ENCODE peak calls at places on chromosomes 5 and 9, in nine cellular contexts. One of them, this sample, is unnamed.

GRCh38 chr9:121944741-121945191 is 148.3 kb downstream of the TTLL11 start:
- DNase-seq in neuronal stem cell: no peak
- DNase-seq in ureter: no peak
- DNase-seq in A172: peak; percentile 56
- DNase-seq in stimulated activated naive CD8-positive, alpha-beta T cell treated with anti-CD3 and anti-CD28 coated beads, Interleukin-15, amount 100 ng/mL, for 72 hours: no peak
- DNase-seq in stimulated activated CD8-positive, alpha-beta memory T cell treated with anti-CD3 and anti-CD28 coated beads, Interleukin-7, amount 100 ng/mL, for 24 hours: no peak
- DNase-seq in RWPE1: peak; percentile 70
- DNase-seq in HTR-8/SVneo: no peak
- DNase-seq in HT-29: no peak
- DNase-seq in this sample: no peak

GRCh38 chr5:56083286-56083854 is 88.6 kb upstream of the IL6ST start:
- DNase-seq in neuronal stem cell: no peak
- DNase-seq in stimulated activated naive CD8-positive, alpha-beta T cell treated with anti-CD3 and anti-CD28 coated beads, Interleukin-15, amount 100 ng/mL, for 72 hours: no peak
- DNase-seq in ureter: no peak
- DNase-seq in RWPE1: no peak
- DNase-seq in stimulated activated CD8-positive, alpha-beta memory T cell treated with anti-CD3 and anti-CD28 coated beads, Interleukin-7, amount 100 ng/mL, for 24 hours: no peak
- DNase-seq in HT-29: no peak
- DNase-seq in HTR-8/SVneo: no peak
- DNase-seq in A172: no peak
- DNase-seq in this sample: no peak

GRCh38 chr5:107426209-107426608 is 244.5 kb downstream of the EFNA5 start:
- DNase-seq in stimulated activated naive CD8-positive, alpha-beta T cell treated with anti-CD3 and anti-CD28 coated beads, Interleukin-15, amount 100 ng/mL, for 72 hours: no peak
- DNase-seq in neuronal stem cell: no peak
- DNase-seq in A172: no peak
- DNase-seq in HTR-8/SVneo: no peak
- DNase-seq in stimulated activated CD8-positive, alpha-beta memory T cell treated with anti-CD3 and anti-CD28 coated beads, Interleukin-7, amount 100 ng/mL, for 24 hours: no peak
- DNase-seq in RWPE1: no peak
- DNase-seq in HT-29: no peak
- DNase-seq in ureter: no peak
- DNase-seq in this sample: no peak

GRCh38 chr5:142998316-142998862 is 228.2 kb downstream of the ARHGAP26 start:
- DNase-seq in RWPE1: no peak
- DNase-seq in HTR-8/SVneo: no peak
- DNase-seq in stimulated activated CD8-positive, alpha-beta memory T cell treated with anti-CD3 and anti-CD28 coated beads, Interleukin-7, amount 100 ng/mL, for 24 hours: no peak
- DNase-seq in HT-29: no peak
- DNase-seq in ureter: no peak
- DNase-seq in neuronal stem cell: no peak
- DNase-seq in A172: no peak
- DNase-seq in stimulated activated naive CD8-positive, alpha-beta T cell treated with anti-CD3 and anti-CD28 coated beads, Interleukin-15, amount 100 ng/mL, for 72 hours: no peak
- DNase-seq in this sample: no peak

GRCh38 chr9:124551472-124552339 is 44.5 kb upstream of the NR5A1 start:
- DNase-seq in A172: peak; percentile 73
- DNase-seq in neuronal stem cell: peak; percentile 35
- DNase-seq in stimulated activated CD8-positive, alpha-beta memory T cell treated with anti-CD3 and anti-CD28 coated beads, Interleukin-7, amount 100 ng/mL, for 24 hours: no peak
- DNase-seq in HTR-8/SVneo: peak; percentile 75
- DNase-seq in ureter: peak; percentile 53
- DNase-seq in RWPE1: peak; percentile 82
- DNase-seq in stimulated activated naive CD8-positive, alpha-beta T cell treated with anti-CD3 and anti-CD28 coated beads, Interleukin-15, amount 100 ng/mL, for 72 hours: peak; percentile 19
- DNase-seq in HT-29: peak; percentile 63
- DNase-seq in this sample: no peak

GRCh38 chr5:21776466-21776865 is 1076.7 kb downstream of the CDH12 start:
- DNase-seq in stimulated activated naive CD8-positive, alpha-beta T cell treated with anti-CD3 and anti-CD28 coated beads, Interleukin-15, amount 100 ng/mL, for 72 hours: no peak
- DNase-seq in HT-29: no peak
- DNase-seq in A172: no peak
- DNase-seq in stimulated activated CD8-positive, alpha-beta memory T cell treated with anti-CD3 and anti-CD28 coated beads, Interleukin-7, amount 100 ng/mL, for 24 hours: no peak
- DNase-seq in ureter: no peak
- DNase-seq in HTR-8/SVneo: no peak
- DNase-seq in neuronal stem cell: no peak
- DNase-seq in RWPE1: no peak
- DNase-seq in this sample: no peak

GRCh38 chr5:138542120-138542955 is 698 bp downstream of the ETF1 start:
- DNase-seq in RWPE1: no peak
- DNase-seq in stimulated activated naive CD8-positive, alpha-beta T cell treated with anti-CD3 and anti-CD28 coated beads, Interleukin-15, amount 100 ng/mL, for 72 hours: no peak
- DNase-seq in HTR-8/SVneo: no peak
- DNase-seq in neuronal stem cell: no peak
- DNase-seq in HT-29: peak; percentile 47
- DNase-seq in ureter: no peak
- DNase-seq in stimulated activated CD8-positive, alpha-beta memory T cell treated with anti-CD3 and anti-CD28 coated beads, Interleukin-7, amount 100 ng/mL, for 24 hours: no peak
- DNase-seq in A172: no peak
- DNase-seq in this sample: no peak

GRCh38 chr9:112809351-112809848 is 58.8 kb downstream of the SNX30 start:
- DNase-seq in stimulated activated naive CD8-positive, alpha-beta T cell treated with anti-CD3 and anti-CD28 coated beads, Interleukin-15, amount 100 ng/mL, for 72 hours: no peak
- DNase-seq in A172: no peak
- DNase-seq in RWPE1: no peak
- DNase-seq in stimulated activated CD8-positive, alpha-beta memory T cell treated with anti-CD3 and anti-CD28 coated beads, Interleukin-7, amount 100 ng/mL, for 24 hours: no peak
- DNase-seq in ureter: no peak
- DNase-seq in neuronal stem cell: no peak
- DNase-seq in HTR-8/SVneo: no peak
- DNase-seq in HT-29: no peak
- DNase-seq in this sample: no peak

GRCh38 chr5:158958048-158958994 is 141.4 kb downstream of the EBF1 start:
- DNase-seq in RWPE1: no peak
- DNase-seq in HT-29: no peak
- DNase-seq in stimulated activated CD8-positive, alpha-beta memory T cell treated with anti-CD3 and anti-CD28 coated beads, Interleukin-7, amount 100 ng/mL, for 24 hours: no peak
- DNase-seq in stimulated activated naive CD8-positive, alpha-beta T cell treated with anti-CD3 and anti-CD28 coated beads, Interleukin-15, amount 100 ng/mL, for 72 hours: no peak
- DNase-seq in ureter: no peak
- DNase-seq in A172: no peak
- DNase-seq in HTR-8/SVneo: no peak
- DNase-seq in neuronal stem cell: peak; percentile 35
- DNase-seq in this sample: no peak

GRCh38 chr9:132488611-132489010 is 78.6 kb downstream of the CFAP77 start:
- DNase-seq in stimulated activated naive CD8-positive, alpha-beta T cell treated with anti-CD3 and anti-CD28 coated beads, Interleukin-15, amount 100 ng/mL, for 72 hours: no peak
- DNase-seq in neuronal stem cell: no peak
- DNase-seq in ureter: no peak
- DNase-seq in RWPE1: no peak
- DNase-seq in A172: no peak
- DNase-seq in stimulated activated CD8-positive, alpha-beta memory T cell treated with anti-CD3 and anti-CD28 coated beads, Interleukin-7, amount 100 ng/mL, for 24 hours: no peak
- DNase-seq in HT-29: no peak
- DNase-seq in HTR-8/SVneo: no peak
- DNase-seq in this sample: no peak

GRCh38 chr5:152181461-152181860 is 223.6 kb downstream of the NMUR2 start:
- DNase-seq in HTR-8/SVneo: no peak
- DNase-seq in HT-29: peak; percentile 49
- DNase-seq in ureter: no peak
- DNase-seq in RWPE1: no peak
- DNase-seq in A172: no peak
- DNase-seq in stimulated activated CD8-positive, alpha-beta memory T cell treated with anti-CD3 and anti-CD28 coated beads, Interleukin-7, amount 100 ng/mL, for 24 hours: no peak
- DNase-seq in stimulated activated naive CD8-positive, alpha-beta T cell treated with anti-CD3 and anti-CD28 coated beads, Interleukin-15, amount 100 ng/mL, for 72 hours: no peak
- DNase-seq in neuronal stem cell: no peak
- DNase-seq in this sample: no peak

GRCh38 chr9:135330307-135330631 is 149.3 kb upstream of the PPP1R26 start:
- DNase-seq in RWPE1: no peak
- DNase-seq in A172: no peak
- DNase-seq in HTR-8/SVneo: no peak
- DNase-seq in stimulated activated naive CD8-positive, alpha-beta T cell treated with anti-CD3 and anti-CD28 coated beads, Interleukin-15, amount 100 ng/mL, for 72 hours: no peak
- DNase-seq in stimulated activated CD8-positive, alpha-beta memory T cell treated with anti-CD3 and anti-CD28 coated beads, Interleukin-7, amount 100 ng/mL, for 24 hours: no peak
- DNase-seq in ureter: peak; percentile 23
- DNase-seq in HT-29: no peak
- DNase-seq in neuronal stem cell: no peak
- DNase-seq in this sample: no peak

GRCh38 chr5:80034962-80035821 is at the start of gene THBS4:
- DNase-seq in A172: no peak
- DNase-seq in ureter: no peak
- DNase-seq in RWPE1: no peak
- DNase-seq in HT-29: no peak
- DNase-seq in stimulated activated CD8-positive, alpha-beta memory T cell treated with anti-CD3 and anti-CD28 coated beads, Interleukin-7, amount 100 ng/mL, for 24 hours: no peak
- DNase-seq in neuronal stem cell: peak; percentile 24
- DNase-seq in HTR-8/SVneo: no peak
- DNase-seq in stimulated activated naive CD8-positive, alpha-beta T cell treated with anti-CD3 and anti-CD28 coated beads, Interleukin-15, amount 100 ng/mL, for 72 hours: peak; percentile 23
- DNase-seq in this sample: no peak

GRCh38 chr9:136020671-136021070 is 59.5 kb upstream of the UBAC1 start:
- DNase-seq in RWPE1: no peak
- DNase-seq in HTR-8/SVneo: no peak
- DNase-seq in A172: no peak
- DNase-seq in neuronal stem cell: no peak
- DNase-seq in HT-29: no peak
- DNase-seq in ureter: no peak
- DNase-seq in stimulated activated naive CD8-positive, alpha-beta T cell treated with anti-CD3 and anti-CD28 coated beads, Interleukin-15, amount 100 ng/mL, for 72 hours: no peak
- DNase-seq in stimulated activated CD8-positive, alpha-beta memory T cell treated with anti-CD3 and anti-CD28 coated beads, Interleukin-7, amount 100 ng/mL, for 24 hours: no peak
- DNase-seq in this sample: no peak

GRCh38 chr9:137308102-137308619 is 6.1 kb upstream of the NRARP start:
- DNase-seq in stimulated activated naive CD8-positive, alpha-beta T cell treated with anti-CD3 and anti-CD28 coated beads, Interleukin-15, amount 100 ng/mL, for 72 hours: no peak
- DNase-seq in ureter: no peak
- DNase-seq in RWPE1: no peak
- DNase-seq in A172: no peak
- DNase-seq in HT-29: no peak
- DNase-seq in HTR-8/SVneo: no peak
- DNase-seq in neuronal stem cell: no peak
- DNase-seq in stimulated activated CD8-positive, alpha-beta memory T cell treated with anti-CD3 and anti-CD28 coated beads, Interleukin-7, amount 100 ng/mL, for 24 hours: no peak
- DNase-seq in this sample: no peak

GRCh38 chr5:389891-390290 is 53.1 kb upstream of the EXOC3 start:
- DNase-seq in neuronal stem cell: no peak
- DNase-seq in stimulated activated CD8-positive, alpha-beta memory T cell treated with anti-CD3 and anti-CD28 coated beads, Interleukin-7, amount 100 ng/mL, for 24 hours: no peak
- DNase-seq in RWPE1: no peak
- DNase-seq in A172: no peak
- DNase-seq in HT-29: no peak
- DNase-seq in HTR-8/SVneo: no peak
- DNase-seq in ureter: no peak
- DNase-seq in stimulated activated naive CD8-positive, alpha-beta T cell treated with anti-CD3 and anti-CD28 coated beads, Interleukin-15, amount 100 ng/mL, for 72 hours: no peak
- DNase-seq in this sample: no peak

GRCh38 chr9:91896513-91897121 is 53.4 kb downstream of the ROR2 start:
- DNase-seq in HTR-8/SVneo: no peak
- DNase-seq in RWPE1: no peak
- DNase-seq in HT-29: no peak
- DNase-seq in A172: no peak
- DNase-seq in stimulated activated CD8-positive, alpha-beta memory T cell treated with anti-CD3 and anti-CD28 coated beads, Interleukin-7, amount 100 ng/mL, for 24 hours: no peak
- DNase-seq in stimulated activated naive CD8-positive, alpha-beta T cell treated with anti-CD3 and anti-CD28 coated beads, Interleukin-15, amount 100 ng/mL, for 72 hours: no peak
- DNase-seq in ureter: peak; percentile 67
- DNase-seq in neuronal stem cell: no peak
- DNase-seq in this sample: no peak

GRCh38 chr5:124760608-124761390 is 14.4 kb upstream of the ZNF608 start:
- DNase-seq in HT-29: no peak
- DNase-seq in stimulated activated CD8-positive, alpha-beta memory T cell treated with anti-CD3 and anti-CD28 coated beads, Interleukin-7, amount 100 ng/mL, for 24 hours: no peak
- DNase-seq in neuronal stem cell: no peak
- DNase-seq in HTR-8/SVneo: no peak
- DNase-seq in RWPE1: no peak
- DNase-seq in ureter: no peak
- DNase-seq in A172: no peak
- DNase-seq in stimulated activated naive CD8-positive, alpha-beta T cell treated with anti-CD3 and anti-CD28 coated beads, Interleukin-15, amount 100 ng/mL, for 72 hours: no peak
- DNase-seq in this sample: no peak

GRCh38 chr9:112753725-112754124 is 3.2 kb downstream of the SNX30 start:
- DNase-seq in neuronal stem cell: no peak
- DNase-seq in ureter: no peak
- DNase-seq in stimulated activated naive CD8-positive, alpha-beta T cell treated with anti-CD3 and anti-CD28 coated beads, Interleukin-15, amount 100 ng/mL, for 72 hours: no peak
- DNase-seq in A172: peak; percentile 74
- DNase-seq in HT-29: no peak
- DNase-seq in stimulated activated CD8-positive, alpha-beta memory T cell treated with anti-CD3 and anti-CD28 coated beads, Interleukin-7, amount 100 ng/mL, for 24 hours: no peak
- DNase-seq in RWPE1: peak; percentile 76
- DNase-seq in HTR-8/SVneo: peak; percentile 56
- DNase-seq in this sample: no peak

GRCh38 chr5:56620903-56621680 is 194.3 kb upstream of the MAP3K1 start:
- DNase-seq in neuronal stem cell: no peak
- DNase-seq in HT-29: no peak
- DNase-seq in stimulated activated naive CD8-positive, alpha-beta T cell treated with anti-CD3 and anti-CD28 coated beads, Interleukin-15, amount 100 ng/mL, for 72 hours: no peak
- DNase-seq in ureter: no peak
- DNase-seq in stimulated activated CD8-positive, alpha-beta memory T cell treated with anti-CD3 and anti-CD28 coated beads, Interleukin-7, amount 100 ng/mL, for 24 hours: no peak
- DNase-seq in A172: no peak
- DNase-seq in RWPE1: no peak
- DNase-seq in HTR-8/SVneo: no peak
- DNase-seq in this sample: no peak

GRCh38 chr5:145362261-145362660 is 472.9 kb downstream of the PRELID2 start:
- DNase-seq in stimulated activated CD8-positive, alpha-beta memory T cell treated with anti-CD3 and anti-CD28 coated beads, Interleukin-7, amount 100 ng/mL, for 24 hours: no peak
- DNase-seq in HTR-8/SVneo: peak; percentile 21
- DNase-seq in stimulated activated naive CD8-positive, alpha-beta T cell treated with anti-CD3 and anti-CD28 coated beads, Interleukin-15, amount 100 ng/mL, for 72 hours: no peak
- DNase-seq in A172: peak; percentile 93
- DNase-seq in neuronal stem cell: no peak
- DNase-seq in RWPE1: peak; percentile 56
- DNase-seq in ureter: no peak
- DNase-seq in HT-29: no peak
- DNase-seq in this sample: no peak

GRCh38 chr5:52580921-52581320 is 206.8 kb upstream of the ITGA1 start:
- DNase-seq in HTR-8/SVneo: no peak
- DNase-seq in ureter: no peak
- DNase-seq in A172: peak; percentile 38
- DNase-seq in RWPE1: peak; percentile 41
- DNase-seq in HT-29: no peak
- DNase-seq in stimulated activated naive CD8-positive, alpha-beta T cell treated with anti-CD3 and anti-CD28 coated beads, Interleukin-15, amount 100 ng/mL, for 72 hours: no peak
- DNase-seq in stimulated activated CD8-positive, alpha-beta memory T cell treated with anti-CD3 and anti-CD28 coated beads, Interleukin-7, amount 100 ng/mL, for 24 hours: no peak
- DNase-seq in neuronal stem cell: no peak
- DNase-seq in this sample: no peak

GRCh38 chr9:68643901-68644809 is 60.9 kb upstream of the PIP5K1B start:
- DNase-seq in neuronal stem cell: no peak
- DNase-seq in stimulated activated naive CD8-positive, alpha-beta T cell treated with anti-CD3 and anti-CD28 coated beads, Interleukin-15, amount 100 ng/mL, for 72 hours: no peak
- DNase-seq in HTR-8/SVneo: no peak
- DNase-seq in stimulated activated CD8-positive, alpha-beta memory T cell treated with anti-CD3 and anti-CD28 coated beads, Interleukin-7, amount 100 ng/mL, for 24 hours: no peak
- DNase-seq in HT-29: no peak
- DNase-seq in ureter: no peak
- DNase-seq in RWPE1: no peak
- DNase-seq in A172: no peak
- DNase-seq in this sample: no peak

GRCh38 chr9:106432631-106433030 is 430.3 kb upstream of the ZNF462 start:
- DNase-seq in stimulated activated CD8-positive, alpha-beta memory T cell treated with anti-CD3 and anti-CD28 coated beads, Interleukin-7, amount 100 ng/mL, for 24 hours: no peak
- DNase-seq in RWPE1: peak; percentile 25
- DNase-seq in stimulated activated naive CD8-positive, alpha-beta T cell treated with anti-CD3 and anti-CD28 coated beads, Interleukin-15, amount 100 ng/mL, for 72 hours: no peak
- DNase-seq in ureter: no peak
- DNase-seq in A172: no peak
- DNase-seq in neuronal stem cell: no peak
- DNase-seq in HTR-8/SVneo: no peak
- DNase-seq in HT-29: no peak
- DNase-seq in this sample: no peak

GRCh38 chr5:137752873-137753226 is 1.3 kb downstream of the HNRNPA0 start:
- DNase-seq in A172: peak; percentile 25
- DNase-seq in stimulated activated naive CD8-positive, alpha-beta T cell treated with anti-CD3 and anti-CD28 coated beads, Interleukin-15, amount 100 ng/mL, for 72 hours: no peak
- DNase-seq in HT-29: peak; percentile 22
- DNase-seq in RWPE1: no peak
- DNase-seq in ureter: no peak
- DNase-seq in neuronal stem cell: no peak
- DNase-seq in HTR-8/SVneo: no peak
- DNase-seq in stimulated activated CD8-positive, alpha-beta memory T cell treated with anti-CD3 and anti-CD28 coated beads, Interleukin-7, amount 100 ng/mL, for 24 hours: no peak
- DNase-seq in this sample: no peak

GRCh38 chr9:86126998-86127972 is 27.9 kb upstream of the GOLM1 start:
- DNase-seq in neuronal stem cell: peak; percentile 92
- DNase-seq in stimulated activated naive CD8-positive, alpha-beta T cell treated with anti-CD3 and anti-CD28 coated beads, Interleukin-15, amount 100 ng/mL, for 72 hours: no peak
- DNase-seq in A172: peak; percentile 97
- DNase-seq in RWPE1: peak; percentile 95
- DNase-seq in stimulated activated CD8-positive, alpha-beta memory T cell treated with anti-CD3 and anti-CD28 coated beads, Interleukin-7, amount 100 ng/mL, for 24 hours: no peak
- DNase-seq in HT-29: peak; percentile 95
- DNase-seq in HTR-8/SVneo: peak; percentile 34
- DNase-seq in ureter: peak; percentile 51
- DNase-seq in this sample: no peak

GRCh38 chr9:17839744-17840143 is 260.9 kb downstream of the SH3GL2 start:
- DNase-seq in A172: no peak
- DNase-seq in ureter: no peak
- DNase-seq in HT-29: no peak
- DNase-seq in HTR-8/SVneo: no peak
- DNase-seq in stimulated activated naive CD8-positive, alpha-beta T cell treated with anti-CD3 and anti-CD28 coated beads, Interleukin-15, amount 100 ng/mL, for 72 hours: no peak
- DNase-seq in neuronal stem cell: no peak
- DNase-seq in stimulated activated CD8-positive, alpha-beta memory T cell treated with anti-CD3 and anti-CD28 coated beads, Interleukin-7, amount 100 ng/mL, for 24 hours: no peak
- DNase-seq in RWPE1: no peak
- DNase-seq in this sample: no peak

GRCh38 chr5:154782326-154782725 is 27.1 kb downstream of the LARP1 start:
- DNase-seq in RWPE1: no peak
- DNase-seq in ureter: no peak
- DNase-seq in neuronal stem cell: no peak
- DNase-seq in stimulated activated naive CD8-positive, alpha-beta T cell treated with anti-CD3 and anti-CD28 coated beads, Interleukin-15, amount 100 ng/mL, for 72 hours: no peak
- DNase-seq in HT-29: no peak
- DNase-seq in A172: no peak
- DNase-seq in HTR-8/SVneo: no peak
- DNase-seq in stimulated activated CD8-positive, alpha-beta memory T cell treated with anti-CD3 and anti-CD28 coated beads, Interleukin-7, amount 100 ng/mL, for 24 hours: no peak
- DNase-seq in this sample: no peak

GRCh38 chr9:75083188-75083976 is 4.6 kb downstream of the NMRK1 start:
- DNase-seq in stimulated activated CD8-positive, alpha-beta memory T cell treated with anti-CD3 and anti-CD28 coated beads, Interleukin-7, amount 100 ng/mL, for 24 hours: no peak
- DNase-seq in A172: no peak
- DNase-seq in ureter: peak; percentile 80
- DNase-seq in HTR-8/SVneo: no peak
- DNase-seq in RWPE1: peak; percentile 57
- DNase-seq in stimulated activated naive CD8-positive, alpha-beta T cell treated with anti-CD3 and anti-CD28 coated beads, Interleukin-15, amount 100 ng/mL, for 72 hours: peak; percentile 13
- DNase-seq in HT-29: peak; percentile 73
- DNase-seq in neuronal stem cell: no peak
- DNase-seq in this sample: peak; percentile 19

GRCh38 chr5:174337276-174338203 is 292.0 kb downstream of the NSG2 start:
- DNase-seq in HTR-8/SVneo: no peak
- DNase-seq in HT-29: no peak
- DNase-seq in ureter: no peak
- DNase-seq in neuronal stem cell: no peak
- DNase-seq in RWPE1: no peak
- DNase-seq in stimulated activated naive CD8-positive, alpha-beta T cell treated with anti-CD3 and anti-CD28 coated beads, Interleukin-15, amount 100 ng/mL, for 72 hours: no peak
- DNase-seq in stimulated activated CD8-positive, alpha-beta memory T cell treated with anti-CD3 and anti-CD28 coated beads, Interleukin-7, amount 100 ng/mL, for 24 hours: no peak
- DNase-seq in A172: peak; percentile 78
- DNase-seq in this sample: no peak

GRCh38 chr9:94787268-94787667 is 60.8 kb downstream of the AOPEP start:
- DNase-seq in RWPE1: no peak
- DNase-seq in neuronal stem cell: no peak
- DNase-seq in HT-29: no peak
- DNase-seq in stimulated activated CD8-positive, alpha-beta memory T cell treated with anti-CD3 and anti-CD28 coated beads, Interleukin-7, amount 100 ng/mL, for 24 hours: no peak
- DNase-seq in HTR-8/SVneo: no peak
- DNase-seq in stimulated activated naive CD8-positive, alpha-beta T cell treated with anti-CD3 and anti-CD28 coated beads, Interleukin-15, amount 100 ng/mL, for 72 hours: no peak
- DNase-seq in A172: no peak
- DNase-seq in ureter: no peak
- DNase-seq in this sample: no peak